ENCODE peak calls at places on chromosome 19, in four cellular contexts. K, Z, Y and C are unnamed samples. For H3K27me3 and H3K9me3, the result is how much of the 10 kb centered on the place peaks cover.

GRCh38 chr19:51166846-51167490 is 24.9 kb downstream of the SIGLEC7 start:
- DNase-seq in K (no peak), Z (no peak), Y (no peak), C (no peak)

GRCh38 chr19:42282810-42283247 is 13.8 kb downstream of the CIC start:
- DNase-seq in K (no peak), Z (no peak), Y (no peak), C (no peak)

GRCh38 chr19:15161028-15161984 is 39.5 kb downstream of the NOTCH3 start:
- DNase-seq in K (no peak), Z (no peak), Y (no peak), C (peak)

GRCh38 chr19:55912916-55913315 is 19.2 kb downstream of the NLRP13 start:
- DNase-seq in K (no peak), Z (no peak), Y (no peak), C (no peak)

GRCh38 chr19:17468302-17469091 is 1.8 kb upstream of the SLC27A1 start:
- DNase-seq in K (peak), Z (peak), Y (peak), C (peak)

GRCh38 chr19:52943884-52944643 is 18.6 kb downstream of the ZNF816 start:
- DNase-seq in K (no peak), Z (no peak), Y (no peak), C (no peak)

GRCh38 chr19:45769821-45770191 is 754 bp upstream of the SIX5 start:
- DNase-seq in K (peak), Z (peak), Y (peak), C (peak)

GRCh38 chr19:54281008-54281728 is at the start of gene LILRB2:
- DNase-seq in K (no peak), Z (no peak), Y (no peak), C (peak)

GRCh38 chr19:33075519-33075918 is 5.5 kb upstream of the GPATCH1 start:
- DNase-seq in K (no peak), Z (no peak), Y (no peak), C (no peak)

GRCh38 chr19:51181913-51182419 is 39.9 kb downstream of the SIGLEC7 start:
- DNase-seq in K (no peak), Z (no peak), Y (no peak), C (no peak)

GRCh38 chr19:13101590-13102415 is 855 bp downstream of the LYL1 start:
- DNase-seq in K (peak), Z (no peak), Y (no peak), C (no peak)

GRCh38 chr19:11982526-11982925 is 17.7 kb downstream of the ZNF763 start:
- DNase-seq in K (no peak), Z (no peak), Y (no peak), C (no peak)

GRCh38 chr19:34574704-34575103 is 93.1 kb downstream of the WTIP start:
- DNase-seq in K (no peak), Z (no peak), Y (no peak), C (no peak)

GRCh38 chr19:33905937-33906577 is 109.4 kb downstream of the KCTD15 start:
- DNase-seq in K (peak), Z (peak), Y (peak), C (peak)

GRCh38 chr19:13014921-13015280 is 19.6 kb downstream of the NFIX start:
- DNase-seq in K (no peak), Z (no peak), Y (no peak), C (no peak)

GRCh38 chr19:17842663-17843313 is 5.0 kb downstream of the JAK3 start:
- DNase-seq in K (peak), Z (no peak), Y (no peak), C (peak)

GRCh38 chr19:33345163-33345562 is 28.3 kb upstream of the CEBPG start:
- DNase-seq in K (no peak), Z (no peak), Y (no peak), C (no peak)

GRCh38 chr19:4057913-4058695 is 8.6 kb downstream of the ZBTB7A start:
- DNase-seq in K (peak), Z (peak), Y (peak), C (peak)

GRCh38 chr19:39870171-39870971 is 24.2 kb upstream of the FBL start:
- DNase-seq in K (no peak), Z (no peak), Y (no peak), C (no peak)

GRCh38 chr19:37874784-37875183 is 31.6 kb downstream of the WDR87 start:
- DNase-seq in K (no peak), Z (no peak), Y (no peak), C (no peak)

GRCh38 chr19:58554494-58555368 is at the start of gene CHMP2A:
- DNase-seq in K (peak), Z (peak), Y (peak), C (peak)

GRCh38 chr19:53908933-53909415 is at the start of gene CACNG7:
- DNase-seq in K (no peak), Z (no peak), Y (no peak), C (no peak)

GRCh38 chr19:29442094-29442493 is 83.7 kb upstream of the VSTM2B start:
- DNase-seq in K (no peak), Z (no peak), Y (no peak), C (no peak)

GRCh38 chr19:16015805-16016173 is 60.5 kb upstream of the TPM4 start:
- DNase-seq in K (peak), Z (no peak), Y (no peak), C (no peak)

GRCh38 chr19:13764821-13765394 is 586 bp downstream of the MRI1 start:
- DNase-seq in K (peak), Z (no peak), Y (peak), C (peak)

GRCh38 chr19:39052243-39052746 is 19.9 kb upstream of the FBXO27 start:
- DNase-seq in K (peak), Z (peak), Y (peak), C (peak)

GRCh38 chr19:29504454-29504853 is 21.3 kb upstream of the VSTM2B start:
- DNase-seq in K (no peak), Z (no peak), Y (no peak), C (no peak)

GRCh38 chr19:50477751-50478515 is 1.3 kb upstream of the GARIN5A start:
- DNase-seq in K (no peak), Z (no peak), Y (no peak), C (no peak)

GRCh38 chr19:13561461-13561860 is 55.2 kb upstream of the CACNA1A start:
- DNase-seq in K (no peak), Z (no peak), Y (no peak), C (no peak)

GRCh38 chr19:35161434-35161743 is 6.9 kb downstream of the FXYD5 start:
- DNase-seq in K (no peak), Z (no peak), Y (no peak), C (no peak)

GRCh38 chr19:8696993-8697392 is 1.6 kb downstream of the ACTL9 start:
- DNase-seq in K (no peak), Z (no peak), Y (no peak), C (no peak)

GRCh38 chr19:31154021-31154420 is 195.2 kb downstream of the TSHZ3 start:
- DNase-seq in K (no peak), Z (no peak), Y (no peak), C (no peak)

GRCh38 chr19:58054792-58055482 is 4.1 kb upstream of the ZNF135 start:
- DNase-seq in K (peak), Z (peak), Y (no peak), C (no peak)

GRCh38 chr19:45117666-45118065 is 24.7 kb downstream of the PPP1R37 start:
- DNase-seq in K (no peak), Z (no peak), Y (no peak), C (no peak)

GRCh38 chr19:4401482-4402170 is 814 bp upstream of the CHAF1A start:
- DNase-seq in K (no peak), Z (no peak), Y (no peak), C (no peak)

GRCh38 chr19:48779636-48780035 is 24.3 kb downstream of the FGF21 start:
- DNase-seq in K (no peak), Z (no peak), Y (no peak), C (no peak)
- H3K27me3 ChIP-seq in K (under half), Z (under half), Y (under half), C (under half)

DNA sequence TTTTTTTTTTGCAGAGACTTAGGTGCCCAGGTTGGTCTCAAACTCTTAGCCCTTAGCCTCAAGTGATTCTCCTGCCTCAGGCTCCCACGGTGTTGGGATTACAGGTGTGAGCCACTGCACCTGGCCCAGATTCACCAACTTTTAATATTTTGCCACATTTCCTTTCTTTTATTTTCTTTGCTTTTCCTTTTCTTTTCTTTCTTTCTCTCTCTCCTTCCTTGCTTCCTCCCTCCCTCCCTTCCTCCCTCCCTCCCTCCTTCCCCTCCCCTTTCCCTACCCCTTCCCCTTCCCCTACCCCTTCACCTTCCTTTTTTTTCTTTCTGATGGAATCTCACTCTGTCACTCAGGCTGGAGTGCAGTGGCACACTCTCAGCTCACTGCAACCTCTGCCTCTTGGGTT is 35.3 kb downstream of the BICRA start:
- DNase-seq in K (no peak), Z (no peak), Y (no peak), C (no peak)
- H3K9me3 ChIP-seq in K (under half), Z (under half), Y (under half), C (under half)

GRCh38 chr19:10419646-10420443 is 493 bp upstream of the PDE4A start:
- DNase-seq in K (no peak), Z (no peak), Y (no peak), C (peak)

GRCh38 chr19:10421981-10422461 is 1.7 kb downstream of the PDE4A start:
- DNase-seq in K (no peak), Z (no peak), Y (no peak), C (no peak)

GRCh38 chr19:10422846-10423245 is 2.5 kb downstream of the PDE4A start:
- DNase-seq in K (no peak), Z (no peak), Y (no peak), C (no peak)

GRCh38 chr19:10420444-10421239 is at the start of gene PDE4A:
- DNase-seq in K (no peak), Z (no peak), Y (no peak), C (no peak)

GRCh38 chr19:10421240-10421948 is 1.1 kb downstream of the PDE4A start:
- DNase-seq in K (no peak), Z (no peak), Y (no peak), C (no peak)
- TF ChIP-seq CTCF in K (no peak), Z (no peak), Y (no peak), C (no peak)

DNA sequence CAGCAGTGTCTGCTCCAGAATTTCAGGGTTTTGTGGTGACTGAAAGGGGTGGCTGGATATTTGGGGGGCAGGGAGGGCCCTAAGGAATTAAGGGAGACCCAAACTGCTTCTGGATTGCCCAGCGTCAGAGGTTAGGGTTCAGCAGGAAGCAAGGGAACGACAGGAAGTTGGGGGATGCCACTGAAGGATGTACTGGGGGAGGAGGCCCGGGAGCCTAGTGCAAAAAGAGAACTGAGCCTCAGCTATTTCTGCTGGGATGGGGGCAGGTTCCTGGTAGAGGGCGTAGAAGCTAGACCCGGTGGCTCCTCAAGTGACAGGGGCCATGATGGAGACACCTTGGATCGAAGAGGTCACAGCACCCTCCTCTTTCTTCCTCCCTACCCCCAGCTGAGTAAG is 1.1 kb downstream of the CYP2S1 start:
- DNase-seq in K (no peak), Z (peak), Y (no peak), C (no peak)
- H3K27me3 ChIP-seq in K (under half), Z (under half), Y (half or more), C (under half)